ENCODE peak calls at places on chromosomes 6 and 20, in five cellular contexts. S, M, B, X and Z are unnamed samples.

GRCh38 chr20:1341561-1342265 is 12.8 kb upstream of the SDCBP2 start:
- DNase-seq in X (peak), S (peak), B (no peak), M (no peak), Z (no peak)

GRCh38 chr20:24501764-24502163 is 32.3 kb downstream of the SYNDIG1 start:
- DNase-seq in S (peak), M (no peak), B (no peak), X (no peak), Z (no peak)

GRCh38 chr20:5557123-5557522 is 193.1 kb upstream of the SHLD1 start:
- DNase-seq in M (peak), S (peak), X (peak), B (no peak), Z (peak)

GRCh38 chr6:33787954-33788693 is 806 bp downstream of the LEMD2 start:
- DNase-seq in X (peak), B (peak), S (peak), M (no peak), Z (peak)

GRCh38 chr20:44075191-44075949 is 111.6 kb downstream of the JPH2 start:
- DNase-seq in S (no peak), M (no peak), B (no peak), X (no peak), Z (no peak)

GRCh38 chr6:37822851-37823682 is 3.5 kb downstream of the ZFAND3 start:
- DNase-seq in X (peak), M (no peak), S (no peak), B (no peak), Z (peak)

GRCh38 chr6:10901751-10902150 is 14.9 kb downstream of the SYCP2L start:
- DNase-seq in M (no peak), S (no peak), X (no peak), B (no peak), Z (no peak)

GRCh38 chr6:12884983-12885382 is 168.4 kb downstream of the PHACTR1 start:
- DNase-seq in X (no peak), S (no peak), M (no peak), B (no peak), Z (no peak)

GRCh38 chr6:18309046-18309445 is 44.7 kb upstream of the DEK start:
- DNase-seq in M (no peak), S (no peak), X (no peak), B (no peak), Z (no peak)

GRCh38 chr6:43180985-43181384 is 1.0 kb upstream of the CUL9 start:
- DNase-seq in X (peak), B (no peak), M (no peak), S (no peak), Z (no peak)

GRCh38 chr20:24755411-24755922 is 193.6 kb upstream of the CST7 start:
- DNase-seq in M (no peak), B (no peak), S (peak), X (no peak), Z (no peak)

GRCh38 chr6:68252632-68253031 is 382.4 kb upstream of the ADGRB3 start:
- DNase-seq in B (no peak), M (no peak), X (no peak), S (no peak), Z (no peak)

GRCh38 chr6:36024154-36024760 is at the start of gene SLC26A8:
- DNase-seq in X (no peak), M (no peak), S (peak), B (no peak), Z (no peak)

GRCh38 chr6:30507849-30508843 is 18.8 kb downstream of the HLA-E start:
- DNase-seq in S (no peak), B (no peak), X (no peak), M (no peak), Z (no peak)

GRCh38 chr6:3137057-3137777 is 18.7 kb downstream of the BPHL start:
- DNase-seq in M (no peak), S (no peak), X (no peak), B (no peak), Z (no peak)

GRCh38 chr6:75642314-75642713 is 40.6 kb downstream of the SENP6 start:
- DNase-seq in M (no peak), S (no peak), B (no peak), X (no peak), Z (no peak)

GRCh38 chr6:43125119-43125518 is 46.0 kb upstream of the SRF start:
- DNase-seq in S (no peak), M (no peak), B (no peak), X (peak), Z (no peak)

GRCh38 chr6:56581561-56581960 is 61.1 kb downstream of the DST start:
- DNase-seq in S (no peak), X (no peak), M (no peak), B (no peak), Z (no peak)

GRCh38 chr6:65999288-65999791 is 292.3 kb upstream of the EYS start:
- DNase-seq in S (no peak), X (no peak), M (no peak), B (no peak), Z (no peak)

GRCh38 chr6:88422831-88423230 is 256.7 kb upstream of the CNR1 start:
- DNase-seq in B (no peak), S (peak), M (no peak), X (peak), Z (peak)

GRCh38 chr6:161721511-161721910 is 447.6 kb upstream of the AGPAT4 start:
- DNase-seq in M (no peak), X (no peak), B (no peak), S (no peak), Z (no peak)

GRCh38 chr6:161722394-161722793 is 448.5 kb upstream of the AGPAT4 start:
- DNase-seq in S (no peak), B (no peak), X (no peak), M (no peak), Z (no peak)

GRCh38 chr6:161727063-161727462 is 453.2 kb upstream of the AGPAT4 start:
- DNase-seq in B (no peak), S (peak), M (no peak), X (no peak), Z (no peak)
- TF ChIP-seq CTCF in B (no peak), S (peak), M (no peak), X (no peak), Z (no peak)

DNA sequence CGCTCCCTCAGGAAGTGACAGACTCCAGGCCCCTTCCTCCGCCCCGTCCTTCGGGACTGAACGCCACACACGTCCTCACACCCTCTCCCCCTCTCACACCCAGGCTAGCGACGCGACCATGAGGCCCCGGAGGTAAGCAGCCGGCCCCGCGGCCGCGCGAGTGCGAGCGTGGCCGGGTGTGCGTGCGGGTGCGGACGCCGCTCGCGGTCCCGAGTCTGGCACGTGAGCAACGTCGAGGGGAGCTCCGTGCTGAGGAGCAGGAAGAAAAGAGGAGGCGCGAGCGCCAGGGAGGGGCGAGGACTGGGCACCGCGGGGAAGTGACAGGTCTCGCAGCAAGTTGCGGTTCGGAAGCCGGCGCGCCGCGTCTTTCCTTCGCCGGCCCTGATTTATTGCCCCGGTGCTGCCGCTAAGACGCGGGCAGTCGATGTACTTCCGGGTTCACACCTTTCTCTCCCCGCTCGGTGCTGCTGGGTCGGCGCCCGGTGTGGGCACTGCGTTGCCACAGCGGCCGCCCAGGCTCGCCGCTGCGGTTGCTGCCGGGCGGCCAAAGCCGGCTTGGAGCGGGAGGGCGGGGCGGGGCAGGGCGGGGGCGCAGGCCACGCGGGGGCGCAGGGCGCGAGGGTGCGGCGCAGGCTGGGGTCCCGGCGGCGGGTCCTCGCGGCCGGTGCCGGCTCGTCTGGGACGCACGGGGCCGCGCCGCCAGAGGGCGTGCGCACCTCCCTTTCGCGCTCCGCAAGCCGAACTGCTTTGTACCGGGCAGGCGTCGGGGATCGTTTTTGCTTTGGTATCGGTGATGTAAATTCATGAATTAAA is 15.8 kb upstream of the LIN28B start:
- DNase-seq in X (peak), B (peak), M (no peak), S (peak), Z (no peak)
- TF ChIP-seq CTCF in X (peak), B (peak), M (no peak), S (peak), Z (no peak)

GRCh38 chr6:152098683-152099082 is 291.2 kb downstream of the ESR1 start:
- DNase-seq in X (no peak), S (no peak), M (no peak), B (no peak), Z (peak)

GRCh38 chr6:152094276-152094675 is 286.8 kb downstream of the ESR1 start:
- DNase-seq in S (no peak), X (no peak), B (no peak), M (no peak), Z (peak)

GRCh38 chr6:152094992-152095592 is 287.6 kb downstream of the ESR1 start:
- DNase-seq in B (peak), X (peak), S (peak), M (peak), Z (peak)

GRCh38 chr6:152099816-152100618 is 292.5 kb downstream of the ESR1 start:
- DNase-seq in S (no peak), B (peak), M (no peak), X (peak), Z (peak)

DNA sequence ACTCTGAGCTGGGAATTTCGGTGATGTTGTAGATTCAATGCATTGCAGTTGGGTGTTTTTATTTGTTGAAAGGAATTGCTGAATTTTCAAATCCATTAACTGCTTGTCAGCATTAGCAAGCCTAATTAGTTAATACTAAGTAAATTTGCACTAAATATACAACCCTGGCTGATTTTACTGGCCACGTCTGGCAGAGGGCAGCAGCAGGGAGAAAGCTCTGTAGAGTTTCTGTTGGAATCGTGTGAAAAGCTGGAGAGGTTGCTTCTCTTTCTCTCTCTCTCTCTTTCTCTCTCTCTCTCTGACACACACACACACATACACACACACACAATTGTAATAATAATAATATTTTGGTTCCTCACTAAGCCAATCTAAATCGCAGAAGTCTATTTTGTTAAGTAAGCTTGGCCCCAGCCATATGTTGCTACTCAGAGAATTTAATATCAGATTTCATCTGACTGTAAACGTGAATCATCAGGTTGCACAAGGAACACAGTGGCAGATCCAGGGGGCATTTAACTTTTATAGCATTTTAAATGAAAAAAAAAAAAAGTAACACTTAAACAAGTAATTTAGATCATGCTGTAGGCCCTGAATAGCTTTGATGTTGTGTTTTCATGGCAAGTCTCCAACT is 289.5 kb downstream of the ESR1 start:
- DNase-seq in B (no peak), S (no peak), X (peak), M (no peak), Z (peak)
- TF ChIP-seq CTCF in B (no peak), S (no peak), X (peak), M (peak), Z (no peak)

GRCh38 chr6:165791876-165792437 is 128.9 kb upstream of the PDE10A start:
- DNase-seq in B (no peak), M (no peak), X (no peak), S (no peak), Z (no peak)

GRCh38 chr6:165791306-165791705 is 128.3 kb upstream of the PDE10A start:
- DNase-seq in M (no peak), B (no peak), X (no peak), S (no peak), Z (no peak)

GRCh38 chr6:165793287-165793825 is 130.3 kb upstream of the PDE10A start:
- DNase-seq in X (no peak), M (no peak), S (no peak), B (no peak), Z (no peak)

GRCh38 chr6:165799736-165800135 is 136.7 kb upstream of the PDE10A start:
- DNase-seq in X (peak), S (no peak), M (no peak), B (no peak), Z (no peak)

DNA sequence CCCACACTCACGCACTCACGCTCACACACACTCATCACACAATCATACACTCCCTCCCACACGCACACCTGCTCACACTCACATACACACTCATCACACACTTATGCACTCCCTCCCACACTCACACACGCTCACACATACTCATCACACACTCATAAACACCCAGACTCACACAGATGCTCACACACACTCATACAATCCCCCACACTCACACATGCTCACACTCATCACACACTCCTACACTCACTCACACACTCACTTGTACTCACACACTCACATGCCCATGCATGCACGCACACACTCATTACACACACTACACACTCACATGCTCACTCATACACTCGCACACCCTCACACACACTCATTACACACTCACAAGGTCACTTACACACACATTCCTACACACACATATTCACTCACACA is 131.1 kb upstream of the PDE10A start:
- DNase-seq in M (no peak), B (no peak), S (no peak), X (no peak), Z (no peak)
- TF ChIP-seq CTCF in M (no peak), B (no peak), S (no peak), X (no peak), Z (no peak)

GRCh38 chr6:133834472-133835170 is 54.3 kb upstream of the TCF21 start:
- DNase-seq in B (no peak), S (no peak), X (no peak), M (no peak), Z (no peak)

GRCh38 chr6:133833905-133834304 is 55.0 kb upstream of the TCF21 start:
- DNase-seq in M (no peak), S (no peak), B (no peak), X (no peak), Z (no peak)

GRCh38 chr6:133837801-133838349 is 51.0 kb upstream of the TCF21 start:
- DNase-seq in M (peak), B (peak), X (peak), S (peak), Z (peak)

GRCh38 chr6:133835901-133836300 is 53.0 kb upstream of the TCF21 start:
- DNase-seq in X (peak), M (no peak), B (no peak), S (no peak), Z (peak)
- TF ChIP-seq CTCF in X (no peak), M (no peak), B (no peak), S (no peak), Z (no peak)

GRCh38 chr6:45441811-45442453 is 64.2 kb upstream of the SUPT3H start:
- DNase-seq in M (no peak), X (no peak), B (no peak), S (no peak), Z (no peak)
- TF ChIP-seq CTCF in M (no peak), X (no peak), B (no peak), S (no peak), Z (no peak)